ENCODE peak calls at places on chromosomes 7 and 10, in seven cellular contexts. M is nephron progenitor cell, A is PC-9, H is ascending aorta, D is A549, R is prostate gland, N is gastrocnemius medialis. W is an unnamed sample.

GRCh38 chr7:29970158-29970557 is 19.4 kb downstream of the SCRN1 start:
- DNase-seq in M (no peak), A (no peak), H (no peak), D (no peak), R (no peak), N (no peak), W (no peak)

GRCh38 chr10:132273304-132273944 is 34.3 kb downstream of the STK32C start:
- DNase-seq in M (no peak), A (no peak), H (no peak), D (no peak), R (no peak), N (no peak), W (no peak)

GRCh38 chr10:6202098-6202683 is 541 bp upstream of the PFKFB3 start:
- DNase-seq in M (peak), A (no peak), H (peak), D (no peak), R (no peak), N (peak), W (no peak)

GRCh38 chr10:17989908-17990767 is 38.4 kb downstream of the SLC39A12 start:
- DNase-seq in M (no peak), A (peak), H (no peak), D (peak), R (no peak), N (no peak), W (no peak)

GRCh38 chr10:8102708-8103401 is 48.4 kb downstream of the GATA3 start:
- DNase-seq in M (no peak), A (no peak), H (no peak), D (no peak), R (no peak), N (no peak), W (no peak)

GRCh38 chr10:79063071-79063491 is 5.7 kb upstream of the ZMIZ1 start:
- DNase-seq in M (no peak), A (no peak), H (peak), D (no peak), R (no peak), N (no peak), W (no peak)

GRCh38 chr7:41222704-41223103 is 480.2 kb downstream of the INHBA start:
- DNase-seq in M (no peak), A (no peak), H (no peak), D (no peak), R (no peak), N (no peak), W (no peak)

GRCh38 chr7:16934947-16935742 is 53.4 kb upstream of the AGR3 start:
- DNase-seq in M (no peak), A (peak), H (no peak), D (no peak), R (no peak), N (no peak), W (no peak)

GRCh38 chr10:110398419-110399162 is 93.9 kb upstream of the SMNDC1 start:
- DNase-seq in M (peak), A (peak), H (peak), D (peak), R (peak), N (no peak), W (peak)

GRCh38 chr10:63467833-63468232 is 2.1 kb upstream of the JMJD1C start:
- DNase-seq in M (no peak), A (no peak), H (no peak), D (no peak), R (no peak), N (no peak), W (no peak)

GRCh38 chr10:878333-878753 is 53.2 kb downstream of the LARP4B start:
- DNase-seq in M (no peak), A (no peak), H (no peak), D (no peak), R (peak), N (peak), W (no peak)

GRCh38 chr10:116783011-116783655 is 40.8 kb upstream of the HSPA12A start:
- DNase-seq in M (no peak), A (no peak), H (no peak), D (no peak), R (no peak), N (no peak), W (no peak)

GRCh38 chr10:110914411-110914810 is 4.6 kb downstream of the BBIP1 start:
- DNase-seq in M (no peak), A (no peak), H (no peak), D (no peak), R (no peak), N (no peak), W (no peak)

GRCh38 chr10:131127610-131128009 is 183.9 kb downstream of the TCERG1L start:
- DNase-seq in M (no peak), A (no peak), H (no peak), D (no peak), R (no peak), N (no peak), W (no peak)

GRCh38 chr7:142797799-142798377 is 27.1 kb downstream of the PRSS2 start:
- DNase-seq in M (no peak), A (peak), H (peak), D (no peak), R (no peak), N (no peak), W (no peak)

GRCh38 chr7:129780257-129781127 is 169.0 kb downstream of the NRF1 start:
- DNase-seq in M (peak), A (peak), H (peak), D (peak), R (peak), N (peak), W (peak)

GRCh38 chr10:129771576-129772471 is 192.2 kb downstream of the EBF3 start:
- DNase-seq in M (no peak), A (no peak), H (peak), D (no peak), R (no peak), N (no peak), W (no peak)

GRCh38 chr7:41224063-41224763 is 478.7 kb downstream of the INHBA start:
- DNase-seq in M (no peak), A (peak), H (no peak), D (no peak), R (peak), N (no peak), W (no peak)

GRCh38 chr10:32167450-32167849 is 111.2 kb upstream of the KIF5B start:
- DNase-seq in M (no peak), A (no peak), H (no peak), D (no peak), R (no peak), N (no peak), W (no peak)

GRCh38 chr7:101207459-101207858 is 6.6 kb upstream of the MOGAT3 start:
- DNase-seq in M (no peak), A (no peak), H (no peak), D (no peak), R (no peak), N (no peak), W (no peak)
- TF ChIP-seq CTCF in M (no peak), A (no peak), H (no peak), D (no peak), R (no peak), N (no peak), W (no peak)

GRCh38 chr7:85464042-85464651 is 277.3 kb upstream of the SEMA3D start:
- DNase-seq in M (no peak), A (no peak), H (no peak), D (no peak), R (no peak), N (no peak), W (no peak)
- TF ChIP-seq CTCF in M (no peak), A (peak), H (no peak), D (peak), R (peak), N (no peak), W (no peak)

GRCh38 chr7:127996253-127997071 is 34.8 kb downstream of the LRRC4 start:
- DNase-seq in M (no peak), A (no peak), H (no peak), D (no peak), R (no peak), N (no peak), W (no peak)

GRCh38 chr7:127995866-127996215 is 35.4 kb downstream of the LRRC4 start:
- DNase-seq in M (peak), A (no peak), H (no peak), D (no peak), R (no peak), N (no peak), W (no peak)

GRCh38 chr7:127993987-127994386 is 37.2 kb downstream of the LRRC4 start:
- DNase-seq in M (no peak), A (no peak), H (no peak), D (no peak), R (no peak), N (no peak), W (no peak)

GRCh38 chr7:127993317-127993716 is 37.9 kb downstream of the LRRC4 start:
- DNase-seq in M (no peak), A (no peak), H (no peak), D (no peak), R (no peak), N (no peak), W (no peak)

DNA sequence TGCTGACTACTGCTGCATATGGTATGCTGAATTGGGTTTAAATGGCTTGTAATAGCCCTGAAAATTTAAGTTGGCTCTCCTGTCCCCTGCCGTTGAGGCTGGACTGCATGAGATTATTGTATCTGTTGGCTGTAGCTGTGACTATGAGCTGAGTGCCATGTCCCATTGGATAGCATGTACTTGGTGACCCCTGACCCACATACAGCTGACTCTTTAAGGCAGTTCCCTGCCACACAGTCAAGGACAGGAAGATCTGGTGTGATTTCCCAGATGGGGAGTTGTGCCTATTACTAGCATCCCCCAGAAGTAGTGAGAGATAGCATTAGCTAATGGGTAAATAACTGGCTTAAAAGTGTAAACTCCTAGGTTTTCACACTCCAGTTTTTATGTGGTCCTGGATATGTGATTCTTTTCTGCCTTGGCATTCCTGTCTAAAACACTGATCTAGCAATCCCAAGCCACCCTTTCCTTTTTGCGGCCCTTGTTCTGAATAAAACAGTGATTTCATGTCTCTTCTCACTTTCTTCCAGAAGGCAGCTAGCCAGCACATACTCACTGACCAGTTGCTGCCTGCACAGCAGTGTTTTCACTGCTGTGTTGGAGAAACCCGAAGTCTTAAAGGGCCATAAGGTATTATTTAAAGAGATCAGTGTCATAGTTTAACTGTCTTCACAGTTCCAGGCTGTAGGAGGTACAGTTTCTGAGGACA is 35.9 kb downstream of the LRRC4 start:
- DNase-seq in M (no peak), A (no peak), H (no peak), D (no peak), R (no peak), N (no peak), W (no peak)
- TF ChIP-seq CTCF in M (no peak), A (no peak), H (no peak), D (no peak), R (no peak), N (no peak), W (no peak)

GRCh38 chr7:99461221-99461620 is 4.7 kb downstream of the ATP5MF start:
- DNase-seq in M (no peak), A (no peak), H (no peak), D (no peak), R (no peak), N (no peak), W (no peak)

GRCh38 chr7:99457050-99457645 is 8.8 kb downstream of the ATP5MF start:
- DNase-seq in M (no peak), A (no peak), H (no peak), D (no peak), R (no peak), N (no peak), W (no peak)

GRCh38 chr7:99457646-99458493 is 8.1 kb downstream of the ATP5MF start:
- DNase-seq in M (no peak), A (no peak), H (no peak), D (no peak), R (no peak), N (no peak), W (no peak)

GRCh38 chr7:99460651-99461050 is 5.3 kb downstream of the ATP5MF start:
- DNase-seq in M (no peak), A (no peak), H (no peak), D (no peak), R (peak), N (no peak), W (no peak)

DNA sequence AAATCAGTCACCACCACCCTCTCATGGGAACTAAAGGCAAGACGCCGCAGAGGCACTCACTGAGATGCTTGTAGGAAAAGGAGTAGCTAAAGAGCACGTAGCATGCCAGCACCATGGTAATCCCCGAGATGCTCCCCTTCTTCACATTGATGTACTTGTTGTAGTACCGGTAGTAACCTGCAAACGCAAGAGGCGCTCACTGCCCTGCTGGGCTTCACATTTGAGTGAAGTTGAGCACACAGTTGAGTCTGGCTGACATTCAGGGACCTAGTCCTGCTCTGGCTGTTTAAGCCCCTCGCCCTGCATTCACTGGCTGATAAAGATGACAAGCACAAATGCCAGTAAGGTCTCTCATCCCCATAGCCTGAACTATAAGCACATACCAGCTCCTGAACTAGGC is 6.9 kb downstream of the ATP5MF start:
- DNase-seq in M (no peak), A (no peak), H (no peak), D (no peak), R (no peak), N (no peak), W (no peak)
- TF ChIP-seq CTCF in M (peak), A (peak), H (no peak), D (peak), R (no peak), N (no peak), W (no peak)

GRCh38 chr10:12419279-12419847 is 70.0 kb downstream of the CAMK1D start:
- DNase-seq in M (no peak), A (peak), H (peak), D (no peak), R (no peak), N (peak), W (peak)

GRCh38 chr10:12418725-12419278 is 69.5 kb downstream of the CAMK1D start:
- DNase-seq in M (no peak), A (no peak), H (no peak), D (no peak), R (no peak), N (peak), W (no peak)

GRCh38 chr10:12416396-12417090 is 67.2 kb downstream of the CAMK1D start:
- DNase-seq in M (no peak), A (no peak), H (no peak), D (no peak), R (no peak), N (no peak), W (no peak)

GRCh38 chr10:12417341-12417740 is 68.0 kb downstream of the CAMK1D start:
- DNase-seq in M (no peak), A (no peak), H (no peak), D (no peak), R (no peak), N (peak), W (no peak)

GRCh38 chr10:12418000-12418399 is 68.7 kb downstream of the CAMK1D start:
- DNase-seq in M (no peak), A (no peak), H (peak), D (no peak), R (no peak), N (peak), W (no peak)
- TF ChIP-seq CTCF in M (no peak), A (no peak), H (no peak), D (no peak), R (no peak), N (no peak), W (no peak)

DNA sequence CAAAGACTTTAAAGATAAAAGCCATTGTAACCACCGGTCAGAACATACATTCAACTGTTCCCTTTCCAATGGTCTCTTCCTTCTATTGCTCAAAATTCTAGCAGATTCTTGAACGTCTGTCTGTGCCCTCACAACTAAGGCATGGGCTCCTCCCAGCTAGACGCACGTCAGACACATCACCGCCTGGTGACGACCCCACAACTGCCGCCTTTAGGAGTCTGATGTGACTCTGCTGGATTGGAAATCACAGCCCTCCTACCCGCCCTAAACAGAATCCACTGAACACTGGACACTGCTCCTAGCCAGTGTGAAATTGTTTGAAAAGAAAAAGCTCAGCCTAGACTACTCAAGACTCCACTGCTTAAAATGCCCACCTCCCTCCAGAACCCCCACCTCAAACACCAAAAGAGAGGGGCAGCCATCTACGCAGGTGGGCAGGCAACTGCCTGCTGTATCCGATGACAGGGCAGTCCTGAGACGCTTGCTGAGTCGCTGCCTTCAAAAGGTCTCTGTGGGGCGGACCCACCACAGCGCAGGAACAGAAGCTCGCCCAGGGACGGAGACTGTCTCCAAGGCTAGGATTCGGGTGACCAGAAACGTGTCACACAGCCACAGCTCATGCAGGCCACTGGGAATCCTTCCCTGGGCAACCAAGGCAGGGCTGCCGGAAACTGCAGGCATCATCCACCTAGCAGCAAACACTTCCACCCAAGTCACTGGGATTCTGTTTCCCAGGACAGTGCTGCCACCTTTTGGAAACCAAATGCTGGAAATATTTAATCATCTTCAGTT is 34.7 kb downstream of the GSDME start:
- DNase-seq in M (peak), A (no peak), H (no peak), D (no peak), R (no peak), N (no peak), W (no peak)
- TF ChIP-seq CTCF in M (peak), A (peak), H (no peak), D (peak), R (no peak), N (peak), W (no peak)

GRCh38 chr7:111858331-111858730 is 296.0 kb upstream of the IMMP2L start:
- DNase-seq in M (no peak), A (no peak), H (no peak), D (no peak), R (no peak), N (no peak), W (no peak)

GRCh38 chr7:111855161-111855841 is 293.0 kb upstream of the IMMP2L start:
- DNase-seq in M (no peak), A (no peak), H (no peak), D (peak), R (peak), N (peak), W (no peak)

GRCh38 chr7:111852081-111852480 is 289.8 kb upstream of the IMMP2L start:
- DNase-seq in M (no peak), A (no peak), H (no peak), D (no peak), R (no peak), N (no peak), W (no peak)

GRCh38 chr7:111855842-111856227 is 293.5 kb upstream of the IMMP2L start:
- DNase-seq in M (no peak), A (no peak), H (no peak), D (no peak), R (peak), N (no peak), W (no peak)

GRCh38 chr7:111853231-111853990 is 291.1 kb upstream of the IMMP2L start:
- DNase-seq in M (no peak), A (no peak), H (no peak), D (no peak), R (no peak), N (no peak), W (no peak)
- TF ChIP-seq CTCF in M (no peak), A (no peak), H (no peak), D (no peak), R (no peak), N (no peak), W (no peak)